ENCODE peak calls at places on chromosomes 11 and 22, in six cellular contexts. J, D, H, E, F and U are unnamed samples.
A peak's percentile ranks its signal among the peaks of the same experiment; 100 is the strongest.

GRCh38 chr11:91104237-91104636 is 881.4 kb upstream of the CHORDC1 start:
- DNase-seq in J (peak; percentile 31), D (no peak), H (no peak), E (peak; percentile 59), F (peak; percentile 51), U (peak; percentile 80)

GRCh38 chr11:105609341-105609781 is 512 bp upstream of the GRIA4 start:
- DNase-seq in J (peak; percentile 58), D (no peak), H (no peak), E (peak; percentile 23), F (peak; percentile 60), U (peak; percentile 17)

GRCh38 chr22:50314455-50315288 is 7.2 kb upstream of the PLXNB2 start:
- DNase-seq in J (no peak), D (no peak), H (no peak), E (peak; percentile 51), F (no peak), U (no peak)

GRCh38 chr22:22201185-22201924 is 43.2 kb upstream of the VPREB1 start:
- DNase-seq in J (peak; percentile 58), D (peak; percentile 37), H (peak; percentile 19), E (peak; percentile 67), F (peak; percentile 43), U (peak; percentile 24)

GRCh38 chr11:71934213-71934612 is 5.4 kb downstream of the RNF121 start:
- DNase-seq in J (no peak), D (no peak), H (no peak), E (no peak), F (no peak), U (no peak)

GRCh38 chr22:42271191-42271813 is 849 bp upstream of the TCF20 start:
- DNase-seq in J (no peak), D (no peak), H (no peak), E (no peak), F (no peak), U (no peak)

GRCh38 chr11:66101055-66101454 is 31.0 kb downstream of the PACS1 start:
- DNase-seq in J (no peak), D (no peak), H (no peak), E (no peak), F (no peak), U (no peak)

GRCh38 chr22:29773233-29773632 is 6.1 kb downstream of the UQCR10 start:
- DNase-seq in J (peak; percentile 77), D (no peak), H (peak; percentile 23), E (peak; percentile 77), F (peak; percentile 26), U (peak; percentile 61)

GRCh38 chr11:61274084-61274483 is 21.0 kb downstream of the VWCE start:
- DNase-seq in J (no peak), D (no peak), H (no peak), E (no peak), F (no peak), U (no peak)

GRCh38 chr22:17232406-17232805 is 13.2 kb upstream of the ADA2 start:
- DNase-seq in J (no peak), D (no peak), H (no peak), E (no peak), F (no peak), U (no peak)

GRCh38 chr22:47624277-47625012 is 862.0 kb downstream of the TBC1D22A start:
- DNase-seq in J (no peak), D (no peak), H (no peak), E (no peak), F (no peak), U (no peak)

GRCh38 chr22:46043816-46044717 is 67.1 kb upstream of the WNT7B start:
- DNase-seq in J (peak; percentile 33), D (no peak), H (no peak), E (no peak), F (no peak), U (no peak)

GRCh38 chr22:40747361-40747760 is 68.1 kb downstream of the MCHR1 start:
- DNase-seq in J (no peak), D (no peak), H (no peak), E (no peak), F (no peak), U (no peak)

GRCh38 chr11:12692238-12693074 is 18.2 kb downstream of the TEAD1 start:
- DNase-seq in J (peak; percentile 54), D (no peak), H (no peak), E (peak; percentile 42), F (peak; percentile 97), U (peak; percentile 95)

GRCh38 chr11:40337118-40337517 is 1122.3 kb downstream of the LRRC4C start:
- DNase-seq in J (peak; percentile 3), D (no peak), H (no peak), E (no peak), F (peak; percentile 28), U (peak; percentile 67)

GRCh38 chr22:36143066-36143815 is 17.3 kb downstream of the APOL3 start:
- DNase-seq in J (no peak), D (no peak), H (no peak), E (no peak), F (no peak), U (no peak)

GRCh38 chr22:46060292-46061123 is 83.5 kb upstream of the WNT7B start:
- DNase-seq in J (no peak), D (no peak), H (no peak), E (no peak), F (no peak), U (no peak)

GRCh38 chr11:110349109-110349996 is 52.9 kb upstream of the RDX start:
- DNase-seq in J (no peak), D (no peak), H (no peak), E (peak; percentile 76), F (no peak), U (no peak)

GRCh38 chr11:8297781-8298440 is 34.2 kb upstream of the LMO1 start:
- DNase-seq in J (no peak), D (no peak), H (no peak), E (no peak), F (no peak), U (no peak)

GRCh38 chr11:97909544-97910394 is 1111.0 kb upstream of the CNTN5 start:
- DNase-seq in J (no peak), D (no peak), H (no peak), E (no peak), F (peak; percentile 46), U (peak; percentile 57)

GRCh38 chr11:116336540-116336939 is 436.2 kb downstream of the BUD13 start:
- DNase-seq in J (no peak), D (no peak), H (no peak), E (no peak), F (no peak), U (no peak)

GRCh38 chr11:129610125-129610524 is 205.5 kb upstream of the TMEM45B start:
- DNase-seq in J (no peak), D (no peak), H (no peak), E (no peak), F (no peak), U (no peak)

GRCh38 chr11:47714554-47715081 is 551 bp downstream of the AGBL2 start:
- DNase-seq in J (peak; percentile 39), D (peak; percentile 3), H (no peak), E (peak; percentile 24), F (peak; percentile 35), U (no peak)

GRCh38 chr11:36165638-36166389 is 123.4 kb downstream of the COMMD9 start:
- DNase-seq in J (no peak), D (no peak), H (no peak), E (no peak), F (no peak), U (peak; percentile 24)

GRCh38 chr11:131644204-131644603 is 273.8 kb downstream of the NTM start:
- DNase-seq in J (no peak), D (no peak), H (no peak), E (peak; percentile 26), F (no peak), U (no peak)

GRCh38 chr22:44202261-44202789 is 21.6 kb downstream of the PARVG start:
- DNase-seq in J (no peak), D (no peak), H (no peak), E (peak; percentile 6), F (peak; percentile 2), U (peak; percentile 90)

GRCh38 chr11:86551693-86552092 is 120.7 kb downstream of the ME3 start:
- DNase-seq in J (no peak), D (no peak), H (no peak), E (no peak), F (no peak), U (no peak)

GRCh38 chr11:111566324-111566723 is 25.8 kb downstream of the LAYN start:
- DNase-seq in J (peak; percentile 26), D (no peak), H (no peak), E (peak; percentile 41), F (no peak), U (no peak)

GRCh38 chr22:48993655-48994054 is 834.0 kb downstream of the BRD1 start:
- DNase-seq in J (no peak), D (no peak), H (no peak), E (no peak), F (no peak), U (no peak)

GRCh38 chr11:110077866-110078325 is 15.3 kb upstream of the ZC3H12C start:
- DNase-seq in J (peak; percentile 28), D (no peak), H (no peak), E (peak; percentile 15), F (peak; percentile 82), U (peak; percentile 78)

GRCh38 chr22:37563153-37564081 is 3.1 kb downstream of the CDC42EP1 start:
- DNase-seq in J (peak; percentile 89), D (no peak), H (no peak), E (peak; percentile 86), F (peak; percentile 96), U (peak; percentile 97)
- H3K36me3 ChIP-seq in J (peaks cover 13% of the 10 kb centered on the region), D (peaks cover 48% of the 10 kb centered on the region), H (no peaks in the 10 kb centered on the region), E (peaks cover 52% of the 10 kb centered on the region), F (peaks cover 29% of the 10 kb centered on the region), U (peaks cover 35% of the 10 kb centered on the region)

GRCh38 chr11:62727833-62728721 is at the start of gene TTC9C:
- DNase-seq in J (peak; percentile 99), D (peak; percentile 98), H (peak; percentile 74), E (peak; percentile 99), F (peak; percentile 99), U (peak; percentile 97)
- H2BK5ac ChIP-seq in J (peak within 1 kb of the TSS; percentile 97), D (peak within 1 kb of the TSS; percentile 89), H (peak within 1 kb of the TSS; percentile 91), E (peak within 1 kb of the TSS; percentile 92), F (peak within 1 kb of the TSS; percentile 85), U (peak within 1 kb of the TSS; percentile 95)

DNA sequence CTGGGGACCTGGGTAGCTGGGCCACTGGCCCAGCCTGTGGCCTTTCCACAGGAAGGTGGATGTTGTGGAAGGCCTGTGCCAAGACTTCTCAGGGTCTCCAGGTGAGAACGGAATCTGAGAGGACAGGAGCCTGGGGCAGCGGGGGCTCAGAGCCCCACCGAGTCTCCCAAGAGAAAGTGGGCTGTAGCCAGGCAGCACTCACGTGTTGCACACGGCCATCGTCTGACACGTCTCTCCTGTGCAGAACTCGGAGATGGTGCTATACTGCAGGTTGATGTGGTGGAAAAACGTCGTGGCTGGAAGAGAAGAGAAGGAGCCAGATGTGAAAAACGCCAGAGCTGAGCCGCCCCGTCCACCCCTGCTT is 6.4 kb downstream of the MOB2 start:
- DNase-seq in J (no peak), D (no peak), H (no peak), E (no peak), F (no peak), U (no peak)
- H3K36me3 ChIP-seq in J (no peaks in the 10 kb centered on the region), D (peaks cover 23% of the 10 kb centered on the region), H (no peaks in the 10 kb centered on the region), E (peaks cover 32% of the 10 kb centered on the region), F (peaks cover 54% of the 10 kb centered on the region), U (peaks cover 30% of the 10 kb centered on the region)

DNA sequence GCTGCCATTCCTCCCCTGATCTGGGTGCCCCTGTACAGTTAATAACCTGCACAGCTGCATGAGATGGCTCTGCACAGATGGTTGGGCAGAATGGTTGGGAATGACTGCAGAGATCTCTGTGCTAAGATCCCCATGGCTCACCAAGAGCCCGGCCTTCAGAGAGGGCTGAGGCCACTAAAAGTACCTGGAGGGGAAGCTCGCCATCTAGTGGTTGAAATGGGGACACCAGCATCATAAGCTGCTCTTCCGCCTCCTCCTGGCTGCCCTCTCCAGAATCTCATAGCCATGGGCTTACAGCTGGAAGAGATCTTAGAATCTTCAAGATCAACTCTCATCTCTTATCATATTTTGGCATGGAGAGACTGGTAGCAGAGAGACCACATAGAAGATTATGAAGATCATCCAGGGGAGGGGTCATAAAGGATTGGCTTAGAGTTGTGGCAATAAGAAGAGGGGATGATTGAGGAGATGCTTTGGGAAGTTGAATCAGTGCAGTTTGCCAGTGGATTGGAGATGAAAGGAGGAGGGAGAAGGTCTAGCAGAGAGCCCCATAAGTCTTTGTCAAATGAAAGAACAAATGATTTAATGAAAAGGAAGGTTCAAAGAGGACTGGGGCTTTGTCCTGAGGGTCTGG is 22.0 kb upstream of the TLCD5 start:
- DNase-seq in J (peak; percentile 91), D (peak; percentile 78), H (peak; percentile 64), E (peak; percentile 80), F (peak; percentile 78), U (peak; percentile 80)
- H2BK5ac ChIP-seq in J (no peak overlapping the region), D (no peak overlapping the region), H (no peak overlapping the region), E (no peak overlapping the region), F (no peak overlapping the region), U (no peak overlapping the region)